ENCODE peak calls at places on chromosomes 16 and 17, in four cellular contexts. C is SJSA1, M is GM23338, B is lower lobe of right lung. Z is an unnamed sample.

GRCh38 chr17:82910041-82910481 is 70.2 kb upstream of the ZNF750 start:
- DNase-seq in C (no peak), M (no peak), B (no peak), Z (peak)

GRCh38 chr17:41511130-41511529 is 5.7 kb upstream of the KRT13 start:
- DNase-seq in C (no peak), M (no peak), B (no peak), Z (peak)

GRCh38 chr17:59621771-59622170 is 2.1 kb downstream of the CLTC start:
- DNase-seq in C (no peak), M (no peak), B (no peak), Z (no peak)

GRCh38 chr16:845349-845740 is 44.8 kb upstream of the GNG13 start:
- DNase-seq in C (no peak), M (no peak), B (no peak), Z (no peak)

GRCh38 chr16:49378816-49379215 is 5.2 kb downstream of the C16orf78 start:
- DNase-seq in C (no peak), M (no peak), B (no peak), Z (no peak)

GRCh38 chr17:46962374-46962790 is 16.7 kb downstream of the RPRML start:
- DNase-seq in C (peak), M (no peak), B (no peak), Z (no peak)

GRCh38 chr17:1402268-1402598 is 2.2 kb upstream of the YWHAE start:
- DNase-seq in C (no peak), M (no peak), B (no peak), Z (no peak)

GRCh38 chr16:70772493-70772892 is 28.5 kb downstream of the VAC14 start:
- DNase-seq in C (no peak), M (no peak), B (no peak), Z (no peak)

GRCh38 chr17:43175213-43176118 is 4.5 kb downstream of the NBR1 start:
- DNase-seq in C (peak), M (no peak), B (no peak), Z (no peak)

GRCh38 chr17:143785-144281 is 6.5 kb downstream of the SCGB1C2 start:
- DNase-seq in C (peak), M (peak), B (peak), Z (peak)

GRCh38 chr16:81904320-81904719 is 107.0 kb downstream of the SDR42E1 start:
- DNase-seq in C (no peak), M (no peak), B (no peak), Z (no peak)

GRCh38 chr16:64196444-64196843 is 925.4 kb downstream of the CDH11 start:
- DNase-seq in C (no peak), M (no peak), B (no peak), Z (no peak)

GRCh38 chr16:68214726-68215125 is 21.2 kb downstream of the ESRP2 start:
- DNase-seq in C (no peak), M (no peak), B (no peak), Z (no peak)

GRCh38 chr16:19446886-19447285 is 29.2 kb downstream of the TMC5 start:
- DNase-seq in C (no peak), M (no peak), B (no peak), Z (no peak)

GRCh38 chr16:31073823-31074072 is 292 bp downstream of the ZNF668 start:
- DNase-seq in C (peak), M (no peak), B (no peak), Z (no peak)

GRCh38 chr16:31074073-31074813 is at the start of the genes ZNF646 and ZNF668:
- DNase-seq in C (peak), M (peak), B (peak), Z (peak)

GRCh38 chr16:31073073-31073822 is 792 bp downstream of the ZNF668 start:
- DNase-seq in C (peak), M (peak), B (peak), Z (peak)

GRCh38 chr16:31072540-31073072 is 1.4 kb downstream of the ZNF668 start:
- DNase-seq in C (no peak), M (peak), B (no peak), Z (no peak)

GRCh38 chr16:31071861-31072260 is 2.2 kb downstream of the ZNF668 start:
- DNase-seq in C (no peak), M (no peak), B (no peak), Z (no peak)
- H3K4me3 ChIP-seq in C (peak), M (peak), B (peak), Z (no peak)

GRCh38 chr17:40110457-40110856 is 10.1 kb upstream of the NR1D1 start:
- DNase-seq in C (no peak), M (no peak), B (no peak), Z (no peak)
- H3K4me3 ChIP-seq in C (no peak), M (no peak), B (peak), Z (no peak)

GRCh38 chr17:8062435-8062806 is 23.6 kb downstream of the ALOX15B start:
- DNase-seq in C (no peak), M (no peak), B (no peak), Z (no peak)
- H3K4me3 ChIP-seq in C (no peak), M (peak), B (no peak), Z (no peak)

DNA sequence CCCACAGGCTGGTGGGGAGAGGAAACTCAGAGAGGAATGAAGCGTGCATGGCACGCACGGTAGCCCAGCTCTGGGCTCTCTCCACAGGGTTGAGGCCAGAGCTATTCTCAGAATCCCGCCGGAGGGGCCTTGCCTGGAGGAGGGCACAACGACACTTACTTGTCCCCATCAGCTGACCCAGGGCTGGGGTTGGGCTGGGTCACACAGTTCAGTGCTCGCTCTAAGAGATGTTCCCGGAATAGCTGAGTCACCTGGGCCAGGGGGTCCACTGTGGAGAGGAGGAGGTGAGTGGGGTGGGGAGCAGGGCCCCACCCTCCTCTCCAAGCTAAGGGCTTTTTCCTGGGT is 21.8 kb downstream of the SREBF1 start:
- DNase-seq in C (no peak), M (no peak), B (no peak), Z (no peak)
- H3K4me3 ChIP-seq in C (no peak), M (no peak), B (no peak), Z (no peak)

Z was measured in mucosa of descending colon.